ENCODE peak calls at places on chromosomes 2 and 18, in five cellular contexts. I is stimulated activated CD4-positive, alpha-beta T cell treated with anti-CD3 and anti-CD28 coated beads, Interleukin-4, amount 100 ng/mL, for 1 hour; C is astrocyte of the spinal cord; H is T-cell; S is neuronal stem cell. A is an unnamed sample.

GRCh38 chr2:189633392-189633811 is 27.9 kb upstream of the ASNSD1 start:
- DNase-seq in I (no peak), C (no peak), H (no peak), S (no peak), A (no peak)

GRCh38 chr2:60413069-60413818 is 140.2 kb downstream of the BCL11A start:
- DNase-seq in I (no peak), C (no peak), H (no peak), S (no peak), A (no peak)

GRCh38 chr2:159515482-159515881 is 100.9 kb downstream of the BAZ2B start:
- DNase-seq in I (no peak), C (no peak), H (no peak), S (no peak), A (no peak)

GRCh38 chr18:50847192-50847591 is 27.4 kb upstream of the MRO start:
- DNase-seq in I (no peak), C (peak), H (no peak), S (no peak), A (no peak)

GRCh38 chr2:199309973-199310372 is 147.8 kb downstream of the SATB2 start:
- DNase-seq in I (no peak), C (no peak), H (no peak), S (peak), A (peak)

GRCh38 chr2:70789304-70790078 is 952 bp downstream of the FIGLA start:
- DNase-seq in I (peak), C (peak), H (peak), S (peak), A (peak)

GRCh38 chr2:31067259-31067658 is 71.0 kb downstream of the GALNT14 start:
- DNase-seq in I (no peak), C (no peak), H (no peak), S (no peak), A (no peak)

GRCh38 chr18:36899289-36899688 is 70.4 kb downstream of the KIAA1328 start:
- DNase-seq in I (no peak), C (peak), H (no peak), S (no peak), A (no peak)

GRCh38 chr2:143840601-143841000 is 679.3 kb downstream of the ZEB2 start:
- DNase-seq in I (no peak), C (no peak), H (no peak), S (no peak), A (no peak)

GRCh38 chr2:190382851-190383250 is 25.3 kb upstream of the MFSD6 start:
- DNase-seq in I (no peak), C (peak), H (peak), S (no peak), A (no peak)

GRCh38 chr2:39435254-39435653 is 1.8 kb downstream of the MAP4K3 start:
- DNase-seq in I (no peak), C (no peak), H (no peak), S (peak), A (no peak)

GRCh38 chr2:238784671-238785527 is 63.0 kb upstream of the TWIST2 start:
- DNase-seq in I (peak), C (peak), H (peak), S (peak), A (peak)

GRCh38 chr2:235940330-235940729 is 227.9 kb downstream of the GBX2 start:
- DNase-seq in I (no peak), C (peak), H (no peak), S (no peak), A (no peak)